ENCODE peak calls at places on chromosomes 7 and 10, in seven cellular contexts. One of them, this sample, is unnamed.

GRCh38 chr10:28722065-28722803 is 44.9 kb downstream of the BAMBI start:
- DNase-seq in CD8-positive, alpha-beta T cell: no peak
- DNase-seq in AG09319: no peak
- DNase-seq in adrenal gland: peak
- DNase-seq in Peyer's patch: no peak
- DNase-seq in tibial artery: peak
- DNase-seq in left lung: peak
- DNase-seq in this sample: peak

GRCh38 chr10:44385726-44386438 is 985 bp upstream of the CXCL12 start:
- DNase-seq in Peyer's patch: no peak
- DNase-seq in CD8-positive, alpha-beta T cell: no peak
- DNase-seq in AG09319: no peak
- DNase-seq in adrenal gland: peak
- DNase-seq in left lung: no peak
- DNase-seq in tibial artery: peak
- DNase-seq in this sample: no peak

GRCh38 chr10:104297697-104298660 is 29.0 kb downstream of the GSTO2 start:
- DNase-seq in adrenal gland: no peak
- DNase-seq in Peyer's patch: no peak
- DNase-seq in tibial artery: no peak
- DNase-seq in CD8-positive, alpha-beta T cell: peak
- DNase-seq in AG09319: no peak
- DNase-seq in left lung: no peak
- DNase-seq in this sample: peak

GRCh38 chr10:110492069-110492782 is 5.5 kb upstream of the DUSP5 start:
- DNase-seq in adrenal gland: no peak
- DNase-seq in left lung: no peak
- DNase-seq in tibial artery: no peak
- DNase-seq in Peyer's patch: no peak
- DNase-seq in AG09319: no peak
- DNase-seq in CD8-positive, alpha-beta T cell: no peak
- DNase-seq in this sample: no peak

GRCh38 chr10:11165591-11166543 is 148.2 kb downstream of the CELF2 start:
- DNase-seq in tibial artery: peak
- DNase-seq in left lung: no peak
- DNase-seq in Peyer's patch: peak
- DNase-seq in CD8-positive, alpha-beta T cell: peak
- DNase-seq in AG09319: no peak
- DNase-seq in adrenal gland: peak
- DNase-seq in this sample: no peak

GRCh38 chr7:131027287-131027773 is 293.3 kb upstream of the KLF14 start:
- DNase-seq in AG09319: peak
- DNase-seq in Peyer's patch: no peak
- DNase-seq in CD8-positive, alpha-beta T cell: no peak
- DNase-seq in left lung: no peak
- DNase-seq in adrenal gland: no peak
- DNase-seq in tibial artery: peak
- DNase-seq in this sample: no peak

GRCh38 chr7:158685727-158686126 is 18.9 kb downstream of the NCAPG2 start:
- DNase-seq in Peyer's patch: no peak
- DNase-seq in CD8-positive, alpha-beta T cell: no peak
- DNase-seq in left lung: no peak
- DNase-seq in adrenal gland: no peak
- DNase-seq in AG09319: peak
- DNase-seq in tibial artery: no peak
- DNase-seq in this sample: no peak

GRCh38 chr7:2403014-2403717 is at the start of gene CHST12:
- DNase-seq in CD8-positive, alpha-beta T cell: peak
- DNase-seq in tibial artery: peak
- DNase-seq in adrenal gland: peak
- DNase-seq in left lung: peak
- DNase-seq in AG09319: peak
- DNase-seq in Peyer's patch: peak
- DNase-seq in this sample: peak

GRCh38 chr7:23471090-23471859 is 984 bp upstream of the IGF2BP3 start:
- DNase-seq in Peyer's patch: no peak
- DNase-seq in tibial artery: no peak
- DNase-seq in AG09319: no peak
- DNase-seq in CD8-positive, alpha-beta T cell: no peak
- DNase-seq in adrenal gland: no peak
- DNase-seq in left lung: no peak
- DNase-seq in this sample: peak

GRCh38 chr7:35781200-35781701 is 19.6 kb upstream of the SEPTIN7 start:
- DNase-seq in CD8-positive, alpha-beta T cell: no peak
- DNase-seq in left lung: no peak
- DNase-seq in Peyer's patch: no peak
- DNase-seq in AG09319: no peak
- DNase-seq in adrenal gland: no peak
- DNase-seq in tibial artery: no peak
- DNase-seq in this sample: no peak

GRCh38 chr10:78505657-78506056 is 472.0 kb downstream of the RPS24 start:
- DNase-seq in AG09319: no peak
- DNase-seq in left lung: no peak
- DNase-seq in adrenal gland: no peak
- DNase-seq in Peyer's patch: no peak
- DNase-seq in CD8-positive, alpha-beta T cell: no peak
- DNase-seq in tibial artery: no peak
- DNase-seq in this sample: no peak

GRCh38 chr7:128894101-128894440 is 16.4 kb downstream of the KCP start:
- DNase-seq in Peyer's patch: no peak
- DNase-seq in adrenal gland: no peak
- DNase-seq in CD8-positive, alpha-beta T cell: no peak
- DNase-seq in tibial artery: no peak
- DNase-seq in left lung: no peak
- DNase-seq in AG09319: no peak
- DNase-seq in this sample: no peak

GRCh38 chr7:28132959-28133745 is 47.4 kb downstream of the JAZF1 start:
- DNase-seq in left lung: no peak
- DNase-seq in CD8-positive, alpha-beta T cell: no peak
- DNase-seq in adrenal gland: no peak
- DNase-seq in Peyer's patch: no peak
- DNase-seq in tibial artery: no peak
- DNase-seq in AG09319: no peak
- DNase-seq in this sample: no peak

GRCh38 chr7:112365551-112365950 is 84.7 kb upstream of the IFRD1 start:
- DNase-seq in adrenal gland: no peak
- DNase-seq in tibial artery: no peak
- DNase-seq in left lung: no peak
- DNase-seq in AG09319: no peak
- DNase-seq in CD8-positive, alpha-beta T cell: no peak
- DNase-seq in Peyer's patch: no peak
- DNase-seq in this sample: no peak

GRCh38 chr7:157402911-157403534 is 66.2 kb downstream of the DNAJB6 start:
- DNase-seq in left lung: no peak
- DNase-seq in AG09319: no peak
- DNase-seq in CD8-positive, alpha-beta T cell: no peak
- DNase-seq in tibial artery: no peak
- DNase-seq in Peyer's patch: no peak
- DNase-seq in adrenal gland: no peak
- DNase-seq in this sample: no peak

GRCh38 chr10:67936416-67936815 is 52.0 kb downstream of the SIRT1 start:
- DNase-seq in CD8-positive, alpha-beta T cell: no peak
- DNase-seq in AG09319: no peak
- DNase-seq in adrenal gland: no peak
- DNase-seq in left lung: no peak
- DNase-seq in Peyer's patch: no peak
- DNase-seq in tibial artery: no peak
- DNase-seq in this sample: no peak

GRCh38 chr7:94436018-94436604 is 41.4 kb downstream of the COL1A2 start:
- DNase-seq in tibial artery: peak
- DNase-seq in Peyer's patch: peak
- DNase-seq in CD8-positive, alpha-beta T cell: peak
- DNase-seq in left lung: no peak
- DNase-seq in AG09319: no peak
- DNase-seq in adrenal gland: peak
- DNase-seq in this sample: peak

GRCh38 chr10:103660364-103661197 is 167.1 kb downstream of the NEURL1 start:
- DNase-seq in adrenal gland: no peak
- DNase-seq in CD8-positive, alpha-beta T cell: no peak
- DNase-seq in left lung: peak
- DNase-seq in tibial artery: no peak
- DNase-seq in Peyer's patch: peak
- DNase-seq in AG09319: no peak
- DNase-seq in this sample: peak

GRCh38 chr7:44056681-44057080 is 8.7 kb downstream of the PGAM2 start:
- DNase-seq in CD8-positive, alpha-beta T cell: no peak
- DNase-seq in Peyer's patch: peak
- DNase-seq in adrenal gland: no peak
- DNase-seq in AG09319: no peak
- DNase-seq in left lung: no peak
- DNase-seq in tibial artery: no peak
- DNase-seq in this sample: no peak

GRCh38 chr10:110422548-110422947 is 75.2 kb upstream of the DUSP5 start:
- DNase-seq in adrenal gland: no peak
- DNase-seq in AG09319: no peak
- DNase-seq in CD8-positive, alpha-beta T cell: no peak
- DNase-seq in Peyer's patch: no peak
- DNase-seq in tibial artery: no peak
- DNase-seq in left lung: no peak
- DNase-seq in this sample: no peak

GRCh38 chr10:76318171-76318570 is 886.7 kb downstream of the LRMDA start:
- DNase-seq in tibial artery: no peak
- DNase-seq in AG09319: no peak
- DNase-seq in Peyer's patch: no peak
- DNase-seq in adrenal gland: no peak
- DNase-seq in CD8-positive, alpha-beta T cell: no peak
- DNase-seq in left lung: no peak
- DNase-seq in this sample: no peak

DNA sequence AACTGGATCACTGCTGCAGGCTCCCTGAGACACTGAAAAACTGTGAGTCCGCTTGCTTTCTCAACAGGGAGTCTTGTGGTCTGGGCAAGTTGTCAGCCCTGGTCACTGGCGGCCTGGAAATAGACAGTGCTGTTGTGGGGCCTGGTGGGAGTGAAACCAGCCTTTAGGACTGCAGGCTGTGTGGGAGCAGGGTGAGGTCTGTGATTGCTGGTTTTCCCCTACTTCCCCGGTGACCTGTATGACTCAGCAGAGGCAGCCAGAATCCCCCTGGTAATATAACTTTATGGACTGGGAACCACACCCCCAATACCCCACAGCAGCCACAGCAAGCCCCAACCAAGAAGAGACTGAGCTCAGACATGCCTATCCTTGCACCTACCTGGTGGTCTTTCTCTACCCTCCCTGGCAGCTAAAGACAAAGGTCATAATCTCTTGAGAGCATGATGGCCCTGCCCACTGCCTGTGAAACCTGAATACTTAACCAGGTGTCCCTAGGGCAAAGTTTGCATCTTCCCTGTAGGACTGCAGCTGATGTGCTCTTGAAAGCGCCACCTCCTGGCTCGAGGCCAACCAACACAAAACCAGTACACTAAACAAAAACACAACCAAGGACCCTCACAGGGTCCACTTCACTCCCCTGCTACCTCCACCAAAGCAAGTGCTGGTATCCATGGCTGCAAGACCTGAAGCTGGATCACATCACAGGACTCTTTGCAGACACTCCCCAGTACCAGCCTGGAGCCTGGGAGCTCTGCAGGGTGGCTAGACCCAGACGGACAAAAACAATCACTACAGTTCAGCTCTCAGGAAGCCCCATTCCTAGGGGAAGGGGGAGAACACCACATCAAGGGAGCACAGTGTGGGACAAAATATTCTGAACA is 7.2 kb upstream of the ADAM22 start:
- DNase-seq in CD8-positive, alpha-beta T cell: no peak
- DNase-seq in adrenal gland: no peak
- DNase-seq in left lung: peak
- DNase-seq in Peyer's patch: no peak
- DNase-seq in AG09319: no peak
- DNase-seq in tibial artery: no peak
- DNase-seq in this sample: no peak
- TF ChIP-seq CTCF in CD8-positive, alpha-beta T cell: no peak
- TF ChIP-seq CTCF in adrenal gland: no peak
- TF ChIP-seq CTCF in left lung: no peak
- TF ChIP-seq CTCF in Peyer's patch: no peak
- TF ChIP-seq CTCF in AG09319: no peak
- TF ChIP-seq CTCF in tibial artery: no peak
- TF ChIP-seq CTCF in this sample: no peak

GRCh38 chr7:78996013-78996412 is 457.5 kb downstream of the MAGI2 start:
- DNase-seq in adrenal gland: no peak
- DNase-seq in CD8-positive, alpha-beta T cell: no peak
- DNase-seq in tibial artery: no peak
- DNase-seq in Peyer's patch: no peak
- DNase-seq in left lung: no peak
- DNase-seq in AG09319: no peak
- DNase-seq in this sample: no peak

GRCh38 chr7:78993341-78993740 is 460.1 kb downstream of the MAGI2 start:
- DNase-seq in tibial artery: no peak
- DNase-seq in AG09319: no peak
- DNase-seq in CD8-positive, alpha-beta T cell: no peak
- DNase-seq in adrenal gland: no peak
- DNase-seq in left lung: no peak
- DNase-seq in Peyer's patch: no peak
- DNase-seq in this sample: no peak
- TF ChIP-seq CTCF in tibial artery: no peak
- TF ChIP-seq CTCF in AG09319: no peak
- TF ChIP-seq CTCF in CD8-positive, alpha-beta T cell: no peak
- TF ChIP-seq CTCF in adrenal gland: no peak
- TF ChIP-seq CTCF in left lung: no peak
- TF ChIP-seq CTCF in Peyer's patch: no peak
- TF ChIP-seq CTCF in this sample: no peak

GRCh38 chr10:121592155-121592890 is 5.9 kb downstream of the FGFR2 start:
- DNase-seq in tibial artery: no peak
- DNase-seq in left lung: no peak
- DNase-seq in CD8-positive, alpha-beta T cell: no peak
- DNase-seq in Peyer's patch: no peak
- DNase-seq in AG09319: no peak
- DNase-seq in adrenal gland: no peak
- DNase-seq in this sample: no peak
- TF ChIP-seq CTCF in tibial artery: no peak
- TF ChIP-seq CTCF in left lung: no peak
- TF ChIP-seq CTCF in CD8-positive, alpha-beta T cell: no peak
- TF ChIP-seq CTCF in Peyer's patch: no peak
- TF ChIP-seq CTCF in AG09319: no peak
- TF ChIP-seq CTCF in adrenal gland: no peak
- TF ChIP-seq CTCF in this sample: peak

GRCh38 chr10:69865450-69865849 is 63.7 kb downstream of the COL13A1 start:
- DNase-seq in Peyer's patch: no peak
- DNase-seq in AG09319: no peak
- DNase-seq in tibial artery: no peak
- DNase-seq in left lung: no peak
- DNase-seq in CD8-positive, alpha-beta T cell: no peak
- DNase-seq in adrenal gland: no peak
- DNase-seq in this sample: peak

GRCh38 chr10:69866246-69866687 is 64.6 kb downstream of the COL13A1 start:
- DNase-seq in tibial artery: no peak
- DNase-seq in CD8-positive, alpha-beta T cell: no peak
- DNase-seq in AG09319: no peak
- DNase-seq in adrenal gland: no peak
- DNase-seq in left lung: no peak
- DNase-seq in Peyer's patch: no peak
- DNase-seq in this sample: no peak

GRCh38 chr10:69863580-69863979 is 61.9 kb downstream of the COL13A1 start:
- DNase-seq in Peyer's patch: no peak
- DNase-seq in left lung: no peak
- DNase-seq in CD8-positive, alpha-beta T cell: no peak
- DNase-seq in tibial artery: no peak
- DNase-seq in adrenal gland: no peak
- DNase-seq in AG09319: no peak
- DNase-seq in this sample: no peak

GRCh38 chr10:69862882-69863530 is 61.3 kb downstream of the COL13A1 start:
- DNase-seq in adrenal gland: no peak
- DNase-seq in Peyer's patch: no peak
- DNase-seq in AG09319: no peak
- DNase-seq in CD8-positive, alpha-beta T cell: no peak
- DNase-seq in left lung: no peak
- DNase-seq in tibial artery: no peak
- DNase-seq in this sample: no peak

GRCh38 chr10:69864321-69864720 is 62.6 kb downstream of the COL13A1 start:
- DNase-seq in Peyer's patch: no peak
- DNase-seq in AG09319: no peak
- DNase-seq in adrenal gland: no peak
- DNase-seq in left lung: no peak
- DNase-seq in CD8-positive, alpha-beta T cell: no peak
- DNase-seq in tibial artery: no peak
- DNase-seq in this sample: peak
- TF ChIP-seq CTCF in Peyer's patch: no peak
- TF ChIP-seq CTCF in AG09319: no peak
- TF ChIP-seq CTCF in adrenal gland: no peak
- TF ChIP-seq CTCF in left lung: no peak
- TF ChIP-seq CTCF in CD8-positive, alpha-beta T cell: no peak
- TF ChIP-seq CTCF in tibial artery: no peak
- TF ChIP-seq CTCF in this sample: no peak